ENCODE peak calls at places on chromosomes 4 and X, in six cellular contexts. Y is left lung, D is brain microvascular endothelial cell, V is NCI-H1105 treated with DMSO at 0.1 percent for 48 hours, W is MM.1S, G is activated T-cell treated with anti-CD3 and anti-CD28 coated beads for 24 hours. K is an unnamed sample.

GRCh38 chr4:108586778-108587177 is 33.6 kb upstream of the RPL34 start:
- DNase-seq in Y (no peak), D (no peak), V (no peak), W (no peak), G (no peak), K (no peak)

GRCh38 chr4:183430317-183430986 is 14.0 kb upstream of the CDKN2AIP start:
- DNase-seq in Y (no peak), D (no peak), V (no peak), W (no peak), G (no peak), K (peak; percentile 37)

GRCh38 chrX:68822641-68823410 is 6.0 kb upstream of the EFNB1 start:
- DNase-seq in Y (no peak), D (peak; percentile 28), V (peak; percentile 4), W (peak; percentile 39), G (no peak), K (peak; percentile 25)

GRCh38 chrX:133265331-133265730 is 47.2 kb upstream of the TFDP3 start:
- DNase-seq in Y (no peak), D (no peak), V (no peak), W (no peak), G (no peak), K (no peak)

GRCh38 chr4:67539830-67540229 is 5.5 kb downstream of the CENPC start:
- DNase-seq in Y (no peak), D (no peak), V (no peak), W (no peak), G (no peak), K (no peak)

GRCh38 chr4:83556836-83557235 is 20.9 kb downstream of the GPAT3 start:
- DNase-seq in Y (no peak), D (no peak), V (no peak), W (no peak), G (no peak), K (no peak)

GRCh38 chrX:25442501-25442900 is 426.7 kb upstream of the ARX start:
- DNase-seq in Y (no peak), D (no peak), V (peak; percentile 15), W (no peak), G (no peak), K (no peak)

GRCh38 chrX:134373736-134374135 is 86.2 kb upstream of the HPRT1 start:
- DNase-seq in Y (no peak), D (no peak), V (no peak), W (no peak), G (no peak), K (no peak)

GRCh38 chrX:154349359-154349935 is 25.0 kb downstream of the FLNA start:
- DNase-seq in Y (peak; percentile 31), D (no peak), V (no peak), W (no peak), G (no peak), K (no peak)

GRCh38 chrX:43333543-43333942 is 322.6 kb upstream of the MAOA start:
- DNase-seq in Y (no peak), D (no peak), V (no peak), W (peak; percentile 23), G (no peak), K (peak; percentile 29)

GRCh38 chr4:83231620-83232056 is 53.0 kb downstream of the COQ2 start:
- DNase-seq in Y (no peak), D (no peak), V (no peak), W (peak; percentile 66), G (no peak), K (peak; percentile 50)

GRCh38 chrX:9995855-9996339 is 28.7 kb downstream of the CLDN34 start:
- DNase-seq in Y (peak; percentile 84), D (peak; percentile 67), V (peak; percentile 38), W (peak; percentile 43), G (peak; percentile 55), K (peak; percentile 72)

GRCh38 chrX:103586314-103586646 is 965 bp downstream of the TCEAL4 start:
- DNase-seq in Y (no peak), D (no peak), V (no peak), W (no peak), G (no peak), K (no peak)

GRCh38 chr4:125744891-125745364 is 430.2 kb downstream of the FAT4 start:
- DNase-seq in Y (no peak), D (no peak), V (no peak), W (no peak), G (no peak), K (no peak)

GRCh38 chrX:253451-254297 is 27.5 kb upstream of the PLCXD1 start:
- DNase-seq in Y (no peak), D (no peak), V (no peak), W (no peak), G (no peak), K (no peak)

GRCh38 chr4:29805245-29805644 is 914.9 kb upstream of the PCDH7 start:
- DNase-seq in Y (no peak), D (no peak), V (no peak), W (no peak), G (no peak), K (no peak)

GRCh38 chrX:46582325-46582724 is 8.8 kb downstream of the CHST7 start:
- DNase-seq in Y (no peak), D (no peak), V (no peak), W (no peak), G (no peak), K (no peak)